ENCODE peak calls at places on chromosomes 6 and 20, in four cellular contexts. One of them, this sample, is unnamed.

GRCh38 chr20:35618372-35619131 is 2.9 kb downstream of the SPAG4 start:
- DNase-seq in stimulated activated naive B cell treated with anti-CD40 and anti-IgM and Interleukin-4, amounts not matched to agents 10 μg/mL and 1 μg/mL and 100 μg/mL, for 72 hours: peak; percentile 15
- DNase-seq in NCI-H526 treated with DMSO at 0.1 percent for 48 hours: no peak
- DNase-seq in pancreas: peak; percentile 42
- DNase-seq in this sample: peak; percentile 15

GRCh38 chr6:46334442-46334841 is 156.8 kb downstream of the RCAN2 start:
- DNase-seq in stimulated activated naive B cell treated with anti-CD40 and anti-IgM and Interleukin-4, amounts not matched to agents 10 μg/mL and 1 μg/mL and 100 μg/mL, for 72 hours: no peak
- DNase-seq in NCI-H526 treated with DMSO at 0.1 percent for 48 hours: no peak
- DNase-seq in pancreas: no peak
- DNase-seq in this sample: no peak

GRCh38 chr20:40727960-40728359 is 38.9 kb upstream of the MAFB start:
- DNase-seq in stimulated activated naive B cell treated with anti-CD40 and anti-IgM and Interleukin-4, amounts not matched to agents 10 μg/mL and 1 μg/mL and 100 μg/mL, for 72 hours: no peak
- DNase-seq in NCI-H526 treated with DMSO at 0.1 percent for 48 hours: no peak
- DNase-seq in pancreas: no peak
- DNase-seq in this sample: no peak

GRCh38 chr6:48610846-48611245 is 499.8 kb upstream of the PTCHD4 start:
- DNase-seq in stimulated activated naive B cell treated with anti-CD40 and anti-IgM and Interleukin-4, amounts not matched to agents 10 μg/mL and 1 μg/mL and 100 μg/mL, for 72 hours: no peak
- DNase-seq in NCI-H526 treated with DMSO at 0.1 percent for 48 hours: no peak
- DNase-seq in pancreas: no peak
- DNase-seq in this sample: peak; percentile 63

GRCh38 chr6:35312763-35313125 is 15.1 kb downstream of the DEF6 start:
- DNase-seq in stimulated activated naive B cell treated with anti-CD40 and anti-IgM and Interleukin-4, amounts not matched to agents 10 μg/mL and 1 μg/mL and 100 μg/mL, for 72 hours: no peak
- DNase-seq in NCI-H526 treated with DMSO at 0.1 percent for 48 hours: no peak
- DNase-seq in pancreas: no peak
- DNase-seq in this sample: no peak

GRCh38 chr6:90249044-90249443 is 47.6 kb downstream of the BACH2 start:
- DNase-seq in stimulated activated naive B cell treated with anti-CD40 and anti-IgM and Interleukin-4, amounts not matched to agents 10 μg/mL and 1 μg/mL and 100 μg/mL, for 72 hours: no peak
- DNase-seq in NCI-H526 treated with DMSO at 0.1 percent for 48 hours: no peak
- DNase-seq in pancreas: no peak
- DNase-seq in this sample: no peak

GRCh38 chr6:138837246-138837645 is 41.4 kb downstream of the ECT2L start:
- DNase-seq in stimulated activated naive B cell treated with anti-CD40 and anti-IgM and Interleukin-4, amounts not matched to agents 10 μg/mL and 1 μg/mL and 100 μg/mL, for 72 hours: no peak
- DNase-seq in NCI-H526 treated with DMSO at 0.1 percent for 48 hours: no peak
- DNase-seq in pancreas: no peak
- DNase-seq in this sample: no peak

GRCh38 chr6:69758214-69758613 is 38.6 kb downstream of the LMBRD1 start:
- DNase-seq in stimulated activated naive B cell treated with anti-CD40 and anti-IgM and Interleukin-4, amounts not matched to agents 10 μg/mL and 1 μg/mL and 100 μg/mL, for 72 hours: no peak
- DNase-seq in NCI-H526 treated with DMSO at 0.1 percent for 48 hours: no peak
- DNase-seq in pancreas: no peak
- DNase-seq in this sample: no peak

GRCh38 chr6:39861663-39862062 is 69.5 kb downstream of the DAAM2 start:
- DNase-seq in stimulated activated naive B cell treated with anti-CD40 and anti-IgM and Interleukin-4, amounts not matched to agents 10 μg/mL and 1 μg/mL and 100 μg/mL, for 72 hours: no peak
- DNase-seq in NCI-H526 treated with DMSO at 0.1 percent for 48 hours: no peak
- DNase-seq in pancreas: no peak
- DNase-seq in this sample: no peak

GRCh38 chr20:34316191-34316814 is 13.1 kb upstream of the AHCY start:
- DNase-seq in stimulated activated naive B cell treated with anti-CD40 and anti-IgM and Interleukin-4, amounts not matched to agents 10 μg/mL and 1 μg/mL and 100 μg/mL, for 72 hours: no peak
- DNase-seq in NCI-H526 treated with DMSO at 0.1 percent for 48 hours: no peak
- DNase-seq in pancreas: no peak
- DNase-seq in this sample: peak; percentile 46

GRCh38 chr6:29651413-29652197 is 5.3 kb upstream of the MOG start:
- DNase-seq in stimulated activated naive B cell treated with anti-CD40 and anti-IgM and Interleukin-4, amounts not matched to agents 10 μg/mL and 1 μg/mL and 100 μg/mL, for 72 hours: no peak
- DNase-seq in NCI-H526 treated with DMSO at 0.1 percent for 48 hours: peak; percentile 12
- DNase-seq in pancreas: no peak
- DNase-seq in this sample: peak; percentile 51

GRCh38 chr20:57390604-57391438 is at the start of gene RBM38:
- DNase-seq in stimulated activated naive B cell treated with anti-CD40 and anti-IgM and Interleukin-4, amounts not matched to agents 10 μg/mL and 1 μg/mL and 100 μg/mL, for 72 hours: peak; percentile 69
- DNase-seq in NCI-H526 treated with DMSO at 0.1 percent for 48 hours: no peak
- DNase-seq in pancreas: peak; percentile 65
- DNase-seq in this sample: peak; percentile 57

GRCh38 chr20:54165014-54165413 is 8.8 kb downstream of the CYP24A1 start:
- DNase-seq in stimulated activated naive B cell treated with anti-CD40 and anti-IgM and Interleukin-4, amounts not matched to agents 10 μg/mL and 1 μg/mL and 100 μg/mL, for 72 hours: no peak
- DNase-seq in NCI-H526 treated with DMSO at 0.1 percent for 48 hours: no peak
- DNase-seq in pancreas: no peak
- DNase-seq in this sample: no peak

GRCh38 chr6:15905488-15906392 is 223.1 kb upstream of the MYLIP start:
- DNase-seq in stimulated activated naive B cell treated with anti-CD40 and anti-IgM and Interleukin-4, amounts not matched to agents 10 μg/mL and 1 μg/mL and 100 μg/mL, for 72 hours: peak; percentile 50
- DNase-seq in NCI-H526 treated with DMSO at 0.1 percent for 48 hours: no peak
- DNase-seq in pancreas: no peak
- DNase-seq in this sample: no peak

GRCh38 chr6:36853325-36853724 is 14.1 kb upstream of the CPNE5 start:
- DNase-seq in stimulated activated naive B cell treated with anti-CD40 and anti-IgM and Interleukin-4, amounts not matched to agents 10 μg/mL and 1 μg/mL and 100 μg/mL, for 72 hours: no peak
- DNase-seq in NCI-H526 treated with DMSO at 0.1 percent for 48 hours: no peak
- DNase-seq in pancreas: no peak
- DNase-seq in this sample: peak; percentile 93

GRCh38 chr20:23362392-23363256 is 642 bp downstream of the GZF1 start:
- DNase-seq in stimulated activated naive B cell treated with anti-CD40 and anti-IgM and Interleukin-4, amounts not matched to agents 10 μg/mL and 1 μg/mL and 100 μg/mL, for 72 hours: no peak
- DNase-seq in NCI-H526 treated with DMSO at 0.1 percent for 48 hours: no peak
- DNase-seq in pancreas: no peak
- DNase-seq in this sample: no peak

GRCh38 chr6:4291453-4292403 is 156.4 kb upstream of the ECI2 start:
- DNase-seq in stimulated activated naive B cell treated with anti-CD40 and anti-IgM and Interleukin-4, amounts not matched to agents 10 μg/mL and 1 μg/mL and 100 μg/mL, for 72 hours: no peak
- DNase-seq in NCI-H526 treated with DMSO at 0.1 percent for 48 hours: no peak
- DNase-seq in pancreas: no peak
- DNase-seq in this sample: peak; percentile 73

GRCh38 chr6:31805939-31806469 is 762 bp downstream of the LSM2 start:
- DNase-seq in stimulated activated naive B cell treated with anti-CD40 and anti-IgM and Interleukin-4, amounts not matched to agents 10 μg/mL and 1 μg/mL and 100 μg/mL, for 72 hours: no peak
- DNase-seq in NCI-H526 treated with DMSO at 0.1 percent for 48 hours: no peak
- DNase-seq in pancreas: no peak
- DNase-seq in this sample: no peak

GRCh38 chr6:142867355-142867801 is 77.6 kb downstream of the HIVEP2 start:
- DNase-seq in stimulated activated naive B cell treated with anti-CD40 and anti-IgM and Interleukin-4, amounts not matched to agents 10 μg/mL and 1 μg/mL and 100 μg/mL, for 72 hours: no peak
- DNase-seq in NCI-H526 treated with DMSO at 0.1 percent for 48 hours: no peak
- DNase-seq in pancreas: no peak
- DNase-seq in this sample: no peak

GRCh38 chr6:63272397-63272796 is 47.4 kb downstream of the LGSN start:
- DNase-seq in stimulated activated naive B cell treated with anti-CD40 and anti-IgM and Interleukin-4, amounts not matched to agents 10 μg/mL and 1 μg/mL and 100 μg/mL, for 72 hours: no peak
- DNase-seq in NCI-H526 treated with DMSO at 0.1 percent for 48 hours: peak; percentile 3
- DNase-seq in pancreas: no peak
- DNase-seq in this sample: no peak

GRCh38 chr6:14542670-14543366 is 425.2 kb downstream of the CD83 start:
- DNase-seq in stimulated activated naive B cell treated with anti-CD40 and anti-IgM and Interleukin-4, amounts not matched to agents 10 μg/mL and 1 μg/mL and 100 μg/mL, for 72 hours: peak; percentile 70
- DNase-seq in NCI-H526 treated with DMSO at 0.1 percent for 48 hours: no peak
- DNase-seq in pancreas: no peak
- DNase-seq in this sample: peak; percentile 70

GRCh38 chr6:170042596-170043118 is 248.2 kb downstream of the DLL1 start:
- DNase-seq in stimulated activated naive B cell treated with anti-CD40 and anti-IgM and Interleukin-4, amounts not matched to agents 10 μg/mL and 1 μg/mL and 100 μg/mL, for 72 hours: no peak
- DNase-seq in NCI-H526 treated with DMSO at 0.1 percent for 48 hours: no peak
- DNase-seq in pancreas: no peak
- DNase-seq in this sample: no peak

GRCh38 chr20:57433658-57434389 is 42.6 kb downstream of the RBM38 start:
- DNase-seq in stimulated activated naive B cell treated with anti-CD40 and anti-IgM and Interleukin-4, amounts not matched to agents 10 μg/mL and 1 μg/mL and 100 μg/mL, for 72 hours: peak; percentile 41
- DNase-seq in NCI-H526 treated with DMSO at 0.1 percent for 48 hours: no peak
- DNase-seq in pancreas: no peak
- DNase-seq in this sample: no peak

GRCh38 chr6:167146977-167147376 is 10.8 kb downstream of the GPR31 start:
- DNase-seq in stimulated activated naive B cell treated with anti-CD40 and anti-IgM and Interleukin-4, amounts not matched to agents 10 μg/mL and 1 μg/mL and 100 μg/mL, for 72 hours: no peak
- DNase-seq in NCI-H526 treated with DMSO at 0.1 percent for 48 hours: no peak
- DNase-seq in pancreas: no peak
- DNase-seq in this sample: no peak

GRCh38 chr6:156925718-156926607 is 148.8 kb downstream of the ARID1B start:
- DNase-seq in stimulated activated naive B cell treated with anti-CD40 and anti-IgM and Interleukin-4, amounts not matched to agents 10 μg/mL and 1 μg/mL and 100 μg/mL, for 72 hours: no peak
- DNase-seq in NCI-H526 treated with DMSO at 0.1 percent for 48 hours: no peak
- DNase-seq in pancreas: no peak
- DNase-seq in this sample: peak; percentile 35

GRCh38 chr6:166942393-166943168 is 13.8 kb downstream of the RNASET2 start:
- DNase-seq in stimulated activated naive B cell treated with anti-CD40 and anti-IgM and Interleukin-4, amounts not matched to agents 10 μg/mL and 1 μg/mL and 100 μg/mL, for 72 hours: no peak
- DNase-seq in NCI-H526 treated with DMSO at 0.1 percent for 48 hours: no peak
- DNase-seq in pancreas: no peak
- DNase-seq in this sample: peak; percentile 30

GRCh38 chr6:150169609-150170008 is 26.8 kb downstream of the PPP1R14C start:
- DNase-seq in stimulated activated naive B cell treated with anti-CD40 and anti-IgM and Interleukin-4, amounts not matched to agents 10 μg/mL and 1 μg/mL and 100 μg/mL, for 72 hours: peak; percentile 27
- DNase-seq in NCI-H526 treated with DMSO at 0.1 percent for 48 hours: no peak
- DNase-seq in pancreas: no peak
- DNase-seq in this sample: peak; percentile 90

GRCh38 chr20:34553366-34553867 is 5.1 kb upstream of the MAP1LC3A start:
- DNase-seq in stimulated activated naive B cell treated with anti-CD40 and anti-IgM and Interleukin-4, amounts not matched to agents 10 μg/mL and 1 μg/mL and 100 μg/mL, for 72 hours: no peak
- DNase-seq in NCI-H526 treated with DMSO at 0.1 percent for 48 hours: no peak
- DNase-seq in pancreas: peak; percentile 81
- DNase-seq in this sample: peak; percentile 12

GRCh38 chr6:43579171-43579570 is 3.2 kb downstream of the POLH start:
- DNase-seq in stimulated activated naive B cell treated with anti-CD40 and anti-IgM and Interleukin-4, amounts not matched to agents 10 μg/mL and 1 μg/mL and 100 μg/mL, for 72 hours: no peak
- DNase-seq in NCI-H526 treated with DMSO at 0.1 percent for 48 hours: no peak
- DNase-seq in pancreas: no peak
- DNase-seq in this sample: peak; percentile 44

GRCh38 chr6:89048286-89048923 is 32.1 kb upstream of the PNRC1 start:
- DNase-seq in stimulated activated naive B cell treated with anti-CD40 and anti-IgM and Interleukin-4, amounts not matched to agents 10 μg/mL and 1 μg/mL and 100 μg/mL, for 72 hours: no peak
- DNase-seq in NCI-H526 treated with DMSO at 0.1 percent for 48 hours: no peak
- DNase-seq in pancreas: no peak
- DNase-seq in this sample: no peak

GRCh38 chr6:41167173-41167963 is 4.5 kb upstream of the TREM2 start:
- DNase-seq in stimulated activated naive B cell treated with anti-CD40 and anti-IgM and Interleukin-4, amounts not matched to agents 10 μg/mL and 1 μg/mL and 100 μg/mL, for 72 hours: no peak
- DNase-seq in NCI-H526 treated with DMSO at 0.1 percent for 48 hours: no peak
- DNase-seq in pancreas: no peak
- DNase-seq in this sample: peak; percentile 11

GRCh38 chr20:47338131-47338628 is 18.3 kb downstream of the ZMYND8 start:
- DNase-seq in stimulated activated naive B cell treated with anti-CD40 and anti-IgM and Interleukin-4, amounts not matched to agents 10 μg/mL and 1 μg/mL and 100 μg/mL, for 72 hours: no peak
- DNase-seq in NCI-H526 treated with DMSO at 0.1 percent for 48 hours: no peak
- DNase-seq in pancreas: no peak
- DNase-seq in this sample: no peak

GRCh38 chr6:26030716-26031115 is 56.5 kb upstream of the HFE start:
- DNase-seq in stimulated activated naive B cell treated with anti-CD40 and anti-IgM and Interleukin-4, amounts not matched to agents 10 μg/mL and 1 μg/mL and 100 μg/mL, for 72 hours: no peak
- DNase-seq in NCI-H526 treated with DMSO at 0.1 percent for 48 hours: peak; percentile 50
- DNase-seq in pancreas: no peak
- DNase-seq in this sample: no peak

GRCh38 chr6:35833534-35833933 is 28.4 kb downstream of the LHFPL5 start:
- DNase-seq in stimulated activated naive B cell treated with anti-CD40 and anti-IgM and Interleukin-4, amounts not matched to agents 10 μg/mL and 1 μg/mL and 100 μg/mL, for 72 hours: no peak
- DNase-seq in NCI-H526 treated with DMSO at 0.1 percent for 48 hours: no peak
- DNase-seq in pancreas: no peak
- DNase-seq in this sample: no peak

GRCh38 chr20:57647006-57647932 is 27.0 kb upstream of the ZBP1 start:
- DNase-seq in stimulated activated naive B cell treated with anti-CD40 and anti-IgM and Interleukin-4, amounts not matched to agents 10 μg/mL and 1 μg/mL and 100 μg/mL, for 72 hours: no peak
- DNase-seq in NCI-H526 treated with DMSO at 0.1 percent for 48 hours: no peak
- DNase-seq in pancreas: no peak
- DNase-seq in this sample: no peak

GRCh38 chr20:35111141-35111888 is 18.7 kb upstream of the TRPC4AP start:
- DNase-seq in stimulated activated naive B cell treated with anti-CD40 and anti-IgM and Interleukin-4, amounts not matched to agents 10 μg/mL and 1 μg/mL and 100 μg/mL, for 72 hours: no peak
- DNase-seq in NCI-H526 treated with DMSO at 0.1 percent for 48 hours: no peak
- DNase-seq in pancreas: no peak
- DNase-seq in this sample: peak; percentile 93

GRCh38 chr20:61162506-61162905 is 89.6 kb upstream of the CDH4 start:
- DNase-seq in stimulated activated naive B cell treated with anti-CD40 and anti-IgM and Interleukin-4, amounts not matched to agents 10 μg/mL and 1 μg/mL and 100 μg/mL, for 72 hours: no peak
- DNase-seq in NCI-H526 treated with DMSO at 0.1 percent for 48 hours: no peak
- DNase-seq in pancreas: no peak
- DNase-seq in this sample: no peak

GRCh38 chr6:146598785-146599405 is at the start of gene ADGB:
- DNase-seq in stimulated activated naive B cell treated with anti-CD40 and anti-IgM and Interleukin-4, amounts not matched to agents 10 μg/mL and 1 μg/mL and 100 μg/mL, for 72 hours: no peak
- DNase-seq in NCI-H526 treated with DMSO at 0.1 percent for 48 hours: no peak
- DNase-seq in pancreas: peak; percentile 46
- DNase-seq in this sample: peak; percentile 51

GRCh38 chr20:41300906-41301305 is 16.6 kb downstream of the ZHX3 start:
- DNase-seq in stimulated activated naive B cell treated with anti-CD40 and anti-IgM and Interleukin-4, amounts not matched to agents 10 μg/mL and 1 μg/mL and 100 μg/mL, for 72 hours: no peak
- DNase-seq in NCI-H526 treated with DMSO at 0.1 percent for 48 hours: no peak
- DNase-seq in pancreas: no peak
- DNase-seq in this sample: no peak

GRCh38 chr6:20238688-20239587 is 26.7 kb upstream of the MBOAT1 start:
- DNase-seq in stimulated activated naive B cell treated with anti-CD40 and anti-IgM and Interleukin-4, amounts not matched to agents 10 μg/mL and 1 μg/mL and 100 μg/mL, for 72 hours: no peak
- DNase-seq in NCI-H526 treated with DMSO at 0.1 percent for 48 hours: no peak
- DNase-seq in pancreas: no peak
- DNase-seq in this sample: no peak

This sample was measured in fibroblast of lung.